ENCODE peak calls at places on chromosomes 11 and 22, in four cellular contexts. H, R, S and F are unnamed samples.
A peak's percentile ranks its signal among the peaks of the same experiment; 100 is the strongest.

GRCh38 chr22:23450434-23450795 is 129.7 kb downstream of the IGLL1 start:
- DNase-seq in H (no peak), R (no peak), S (no peak), F (no peak)

GRCh38 chr11:123995119-123995518 is at the start of gene OR10G6:
- DNase-seq in H (no peak), R (no peak), S (no peak), F (no peak)

GRCh38 chr22:19629331-19629719 is 85.0 kb upstream of the SEPTIN5 start:
- DNase-seq in H (no peak), R (no peak), S (no peak), F (no peak)

GRCh38 chr11:6418199-6418957 is 516 bp downstream of the APBB1 start:
- DNase-seq in H (no peak), R (no peak), S (no peak), F (no peak)

GRCh38 chr11:96061730-96062524 is 138.0 kb upstream of the MTMR2 start:
- DNase-seq in H (no peak), R (peak; percentile 56), S (no peak), F (no peak)

GRCh38 chr11:57639321-57640067 is 10.2 kb downstream of the YPEL4 start:
- DNase-seq in H (no peak), R (peak; percentile 58), S (no peak), F (no peak)

GRCh38 chr22:37032535-37033460 is 13.3 kb downstream of the MPST start:
- DNase-seq in H (no peak), R (peak; percentile 100), S (no peak), F (peak; percentile 96)

GRCh38 chr22:29517215-29517908 is 36.2 kb downstream of the THOC5 start:
- DNase-seq in H (no peak), R (no peak), S (no peak), F (no peak)

GRCh38 chr22:48523091-48523490 is 1304.6 kb downstream of the BRD1 start:
- DNase-seq in H (no peak), R (no peak), S (no peak), F (no peak)

GRCh38 chr11:21927628-21928027 is 265.3 kb upstream of the ANO5 start:
- DNase-seq in H (no peak), R (no peak), S (no peak), F (no peak)

GRCh38 chr11:70928854-70929598 is 323.4 kb downstream of the SHANK2 start:
- DNase-seq in H (no peak), R (no peak), S (no peak), F (no peak)
- H3K4me2 ChIP-seq in H (no peak overlapping the region), R (no peak overlapping the region), S (no peak overlapping the region), F (no peak overlapping the region)

DNA sequence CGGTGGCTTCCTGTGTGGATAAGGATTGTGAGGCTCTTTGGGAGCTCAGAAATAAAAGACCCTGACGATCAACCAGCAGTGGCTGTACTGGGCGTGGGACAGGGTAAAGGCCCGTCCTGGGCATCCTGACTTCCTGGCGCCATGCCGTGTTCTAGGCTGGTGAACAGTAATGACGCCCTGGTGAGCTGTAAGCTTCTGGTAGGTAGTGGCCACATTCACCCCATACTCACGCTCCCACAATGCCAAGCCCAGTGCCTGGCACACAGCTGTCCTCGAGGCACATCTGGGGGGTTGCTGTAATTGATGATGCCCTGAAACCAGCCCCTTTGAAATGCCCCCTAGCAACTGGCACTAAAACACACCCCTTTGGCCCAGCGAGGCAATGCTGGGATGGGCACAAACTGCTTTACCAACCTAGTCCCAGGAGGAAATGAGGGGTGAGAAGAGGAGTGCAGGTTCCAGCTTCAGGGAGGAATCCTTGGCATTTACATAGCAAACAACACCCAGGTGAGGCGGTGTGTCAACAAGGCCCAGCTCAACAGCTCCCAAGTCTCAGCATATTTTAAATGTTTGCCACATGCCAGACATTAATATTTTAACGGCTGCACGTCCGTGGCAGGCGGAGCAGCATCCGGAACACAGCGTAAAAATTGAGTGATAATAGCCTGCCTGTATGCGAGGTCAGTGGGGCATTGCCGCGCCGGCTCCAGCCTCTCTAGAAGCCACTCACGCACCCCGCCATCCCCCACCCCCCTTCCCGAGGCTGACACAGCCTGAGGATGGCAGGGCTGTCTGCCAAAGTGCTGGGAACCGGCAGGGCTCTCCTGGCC is 79.3 kb downstream of the DSCAML1 start:
- DNase-seq in H (no peak), R (peak; percentile 68), S (no peak), F (peak; percentile 51)
- TF ChIP-seq MYC in H (no peak), R (no peak), S (no peak), F (no peak)

GRCh38 chr11:90836031-90836430 is 613.2 kb upstream of the CHORDC1 start:
- DNase-seq in H (no peak), R (no peak), S (no peak), F (no peak)

GRCh38 chr11:90845799-90846198 is 623.0 kb upstream of the CHORDC1 start:
- DNase-seq in H (no peak), R (no peak), S (no peak), F (no peak)

GRCh38 chr11:90845126-90845525 is 622.3 kb upstream of the CHORDC1 start:
- DNase-seq in H (no peak), R (no peak), S (no peak), F (no peak)

DNA sequence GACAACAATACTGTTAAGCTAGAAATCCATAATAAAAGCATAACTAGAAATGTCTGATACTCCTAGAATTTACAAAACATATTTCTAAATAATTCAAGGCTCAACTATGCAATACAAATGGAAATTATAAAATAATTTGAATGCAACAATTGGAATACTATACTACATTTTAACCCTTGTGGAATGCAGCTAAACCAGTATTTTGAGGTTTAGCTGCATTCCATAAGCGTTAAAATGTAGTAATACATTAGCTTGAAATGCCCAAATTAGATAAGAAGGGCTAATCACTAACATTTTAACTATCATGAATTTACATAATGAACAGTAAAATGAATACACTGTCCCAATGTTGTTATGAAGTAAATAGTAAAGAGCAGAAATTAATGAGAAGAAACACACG is 617.2 kb upstream of the CHORDC1 start:
- DNase-seq in H (no peak), R (no peak), S (no peak), F (no peak)
- TF ChIP-seq KDM1A in H (no peak), R (no peak), S (no peak), F (no peak)

DNA sequence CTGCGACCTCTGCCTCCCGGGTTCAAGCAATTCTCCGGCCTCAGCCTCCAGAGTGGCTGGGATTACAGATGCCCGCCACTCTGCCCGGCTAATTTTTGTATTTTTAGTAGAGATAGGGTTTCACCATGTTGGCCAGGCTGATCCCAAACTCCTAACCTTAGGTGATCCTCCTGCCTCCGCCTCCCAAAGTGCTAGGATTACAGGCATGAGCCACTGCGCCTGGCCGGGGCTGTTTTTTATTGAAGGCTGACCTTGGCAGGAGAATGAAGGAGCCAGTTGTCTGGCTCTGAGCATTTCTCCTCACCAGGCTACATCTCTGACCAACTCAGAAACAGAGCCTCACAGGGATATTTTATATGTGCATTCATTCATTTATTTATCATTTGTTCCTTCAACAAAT is 2.3 kb downstream of the KIAA1671 start:
- DNase-seq in H (no peak), R (no peak), S (no peak), F (no peak)
- H3K4me2 ChIP-seq in H (no peak overlapping the region), R (peak overlapping the region; percentile 84), S (no peak overlapping the region), F (no peak overlapping the region)

DNA sequence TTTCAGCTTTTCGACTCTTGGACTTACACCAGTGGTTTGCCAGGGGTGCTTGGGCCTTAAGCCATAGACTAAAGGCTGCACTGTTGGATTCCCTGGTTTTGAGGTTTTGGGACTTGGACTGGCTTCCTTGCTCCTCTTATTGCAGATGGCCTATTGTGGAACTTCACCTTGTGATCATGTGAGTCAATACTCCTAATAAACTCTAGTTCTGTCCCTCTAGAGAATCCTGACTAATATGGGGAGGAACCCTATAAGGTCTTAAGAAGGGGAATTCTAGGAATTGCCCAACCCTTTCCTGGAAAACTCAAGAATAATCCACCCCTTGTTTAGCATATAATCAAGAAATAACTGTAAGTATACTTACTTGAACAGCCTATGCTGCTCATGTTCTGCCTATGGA is 491.8 kb downstream of the TMEM135 start:
- DNase-seq in H (no peak), R (no peak), S (no peak), F (no peak)
- TF ChIP-seq MYC in H (no peak), R (no peak), S (no peak), F (no peak)

DNA sequence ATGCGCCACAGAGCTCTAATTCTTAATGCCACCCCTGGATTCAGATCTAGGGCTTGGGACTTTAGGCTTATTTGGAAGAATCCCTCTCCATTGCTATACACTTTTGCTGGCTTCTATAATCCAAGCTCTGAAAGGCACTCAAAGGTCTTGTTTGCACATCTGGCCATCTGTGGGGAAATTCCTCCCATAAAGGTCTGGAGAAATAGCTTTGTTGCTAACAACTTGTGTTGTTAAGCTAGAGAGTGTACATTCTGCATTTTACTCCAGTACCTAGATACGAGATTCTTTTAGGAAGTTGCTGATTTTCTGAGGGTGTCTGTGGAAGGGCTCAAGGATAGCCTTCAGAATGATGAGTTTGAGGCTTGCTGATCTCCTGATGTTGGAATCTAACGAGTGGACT is 50.7 kb downstream of the UBASH3B start:
- DNase-seq in H (no peak), R (peak; percentile 88), S (no peak), F (peak; percentile 52)
- TF ChIP-seq KDM1A in H (no peak), R (no peak), S (no peak), F (no peak)